ENCODE peak calls at places on chromosomes 6 and 20, in five cellular contexts. T is breast epithelium; X is mesendoderm; R is CD8-positive, alpha-beta memory T cell; P is lung. N is an unnamed sample.

GRCh38 chr6:117615981-117616961 is 14.0 kb upstream of the GOPC start:
- DNase-seq in T (no peak), X (peak; percentile 91), R (peak; percentile 67), P (no peak), N (peak; percentile 31)

GRCh38 chr20:33697129-33697528 is 10.9 kb upstream of the E2F1 start:
- DNase-seq in T (no peak), X (no peak), R (no peak), P (no peak), N (peak; percentile 73)

GRCh38 chr20:21665687-21666446 is 39.6 kb upstream of the PAX1 start:
- DNase-seq in T (no peak), X (peak; percentile 16), R (no peak), P (no peak), N (no peak)

GRCh38 chr20:36493013-36493800 is 48.1 kb upstream of the MYL9 start:
- DNase-seq in T (no peak), X (peak; percentile 68), R (no peak), P (no peak), N (no peak)

GRCh38 chr6:63259153-63259552 is 47.9 kb downstream of the FKBP1C start:
- DNase-seq in T (no peak), X (no peak), R (no peak), P (no peak), N (no peak)

GRCh38 chr6:7555671-7556070 is 14.2 kb downstream of the DSP start:
- DNase-seq in T (no peak), X (no peak), R (no peak), P (no peak), N (no peak)

GRCh38 chr6:153790881-153791473 is 248.1 kb upstream of the OPRM1 start:
- DNase-seq in T (no peak), X (peak; percentile 63), R (no peak), P (no peak), N (peak; percentile 49)

GRCh38 chr6:79420054-79420453 is 117.2 kb downstream of the LCA5 start:
- DNase-seq in T (no peak), X (no peak), R (no peak), P (no peak), N (no peak)

GRCh38 chr6:37099442-37099841 is 70.5 kb upstream of the PIM1 start:
- DNase-seq in T (no peak), X (no peak), R (no peak), P (no peak), N (no peak)

GRCh38 chr20:23244207-23244915 is 106.2 kb upstream of the NXT1 start:
- DNase-seq in T (no peak), X (no peak), R (no peak), P (peak; percentile 27), N (no peak)

DNA sequence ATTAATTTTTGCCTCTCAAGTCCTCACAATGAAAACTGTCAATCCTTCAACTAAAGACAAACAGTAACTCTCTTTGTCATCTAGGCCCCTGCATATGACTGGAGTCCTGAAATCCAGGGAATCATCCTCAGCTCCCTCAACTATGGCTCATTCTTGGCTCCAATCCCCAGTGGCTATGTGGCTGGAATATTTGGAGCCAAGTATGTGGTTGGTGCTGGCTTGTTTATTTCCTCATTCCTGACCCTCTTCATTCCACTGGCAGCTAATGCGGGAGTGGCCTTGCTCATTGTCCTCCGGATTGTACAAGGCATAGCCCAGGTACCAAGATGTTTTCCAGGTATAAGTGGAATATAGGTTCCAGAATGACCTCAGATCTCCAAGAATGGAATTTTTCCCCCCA is 15.4 kb downstream of the SLC17A4 start:
- DNase-seq in T (peak; percentile 56), X (no peak), R (no peak), P (peak; percentile 32), N (no peak)
- H3K4me3 ChIP-seq in T (no peak overlapping the region), X (no peak overlapping the region), R (no peak overlapping the region), P (no peak overlapping the region), N (no peak overlapping the region)

GRCh38 chr6:52517502-52518278 is 59.2 kb downstream of the TRAM2 start:
- DNase-seq in T (peak; percentile 78), X (peak; percentile 97), R (no peak), P (peak; percentile 78), N (peak; percentile 99)

GRCh38 chr6:52516943-52517342 is 59.9 kb downstream of the TRAM2 start:
- DNase-seq in T (no peak), X (no peak), R (no peak), P (no peak), N (no peak)

GRCh38 chr6:52519618-52520017 is 57.2 kb downstream of the TRAM2 start:
- DNase-seq in T (no peak), X (no peak), R (no peak), P (no peak), N (no peak)

GRCh38 chr6:52516269-52516668 is 60.6 kb downstream of the TRAM2 start:
- DNase-seq in T (no peak), X (no peak), R (no peak), P (no peak), N (no peak)

DNA sequence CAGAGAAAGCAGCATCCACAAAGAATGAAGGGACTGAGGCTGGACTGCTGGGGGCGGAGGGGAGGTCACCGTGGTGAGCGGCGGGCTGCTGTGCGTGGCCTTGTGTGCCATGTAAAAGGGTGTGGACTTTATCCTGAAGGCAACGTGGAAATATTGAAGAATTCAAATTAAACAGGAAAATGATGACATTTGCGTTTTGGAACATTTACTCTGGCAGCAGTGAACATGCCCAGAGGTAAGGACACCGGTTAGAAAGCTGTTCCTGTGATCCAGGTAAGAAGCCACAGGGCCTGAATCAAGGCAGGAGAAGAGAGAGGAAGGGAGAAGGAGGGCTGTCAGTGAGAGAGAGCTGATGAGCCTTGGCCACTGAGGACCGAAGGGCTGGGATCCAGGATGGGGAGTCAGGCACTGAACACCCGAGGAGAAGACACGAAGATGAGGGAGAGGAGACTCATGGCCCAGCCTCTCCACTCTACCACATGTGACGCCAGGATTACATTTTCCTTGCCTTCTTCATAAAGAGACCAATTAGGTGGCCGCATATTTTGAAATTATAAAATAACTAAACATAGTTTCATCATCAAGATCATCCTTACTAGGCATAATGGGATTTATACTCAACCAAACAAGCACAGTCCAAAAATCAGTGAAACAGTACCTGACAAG is 58.4 kb downstream of the TRAM2 start:
- DNase-seq in T (no peak), X (no peak), R (no peak), P (no peak), N (no peak)
- H3K4me1 ChIP-seq in T (peaks cover 15% of the 10 kb centered on the region), X (peaks cover 11% of the 10 kb centered on the region), R (no peaks in the 10 kb centered on the region), P (peaks cover 20% of the 10 kb centered on the region), N (peaks cover 26% of the 10 kb centered on the region)

GRCh38 chr20:17226410-17227198 is at the start of gene PCSK2:
- DNase-seq in T (no peak), X (peak; percentile 95), R (no peak), P (peak; percentile 35), N (peak; percentile 60)
- H3K27ac ChIP-seq in T (no peak within 1 kb of the TSS), X (no peak within 1 kb of the TSS), R (no peak within 1 kb of the TSS), P (no peak within 1 kb of the TSS), N (no peak within 1 kb of the TSS)

DNA sequence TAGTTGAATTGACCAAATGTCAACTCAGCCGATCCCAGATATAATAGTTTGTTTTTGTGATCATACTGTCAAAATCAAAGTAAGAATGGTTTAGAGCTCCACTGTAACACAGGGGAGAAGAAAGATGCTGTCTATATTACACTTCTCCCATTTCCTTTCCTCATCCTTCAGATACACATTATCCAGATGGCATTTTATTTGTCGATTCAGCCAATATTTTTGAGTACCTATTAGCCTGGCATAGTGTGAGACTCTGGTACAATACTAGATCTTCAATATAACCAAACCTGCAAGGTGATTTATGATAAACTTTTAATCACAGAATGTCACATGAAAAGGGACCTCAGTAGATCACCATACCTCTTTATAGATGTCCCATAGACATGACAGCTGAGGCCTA is 1.7 kb downstream of the FBXO9 start:
- DNase-seq in T (no peak), X (no peak), R (no peak), P (no peak), N (no peak)
- H3K4me3 ChIP-seq in T (no peak overlapping the region), X (no peak overlapping the region), R (peak overlapping the region; percentile 98), P (no peak overlapping the region), N (no peak overlapping the region)

GRCh38 chr6:128600397-128600951 is 80.1 kb upstream of the PTPRK start:
- DNase-seq in T (no peak), X (peak; percentile 76), R (no peak), P (no peak), N (no peak)
- H3K4me1 ChIP-seq in T (no peaks in the 10 kb centered on the region), X (peaks cover 6% of the 10 kb centered on the region), R (no peaks in the 10 kb centered on the region), P (no peaks in the 10 kb centered on the region), N (peaks cover 6% of the 10 kb centered on the region)

GRCh38 chr20:53940356-53940694 is 130.1 kb downstream of the BCAS1 start:
- DNase-seq in T (no peak), X (no peak), R (no peak), P (no peak), N (no peak)

GRCh38 chr20:53939554-53940355 is 130.6 kb downstream of the BCAS1 start:
- DNase-seq in T (peak; percentile 93), X (peak; percentile 97), R (peak; percentile 76), P (peak; percentile 91), N (peak; percentile 94)

GRCh38 chr20:53942121-53942816 is 128.1 kb downstream of the BCAS1 start:
- DNase-seq in T (no peak), X (peak; percentile 94), R (no peak), P (no peak), N (no peak)

GRCh38 chr20:53941680-53942079 is 128.7 kb downstream of the BCAS1 start:
- DNase-seq in T (no peak), X (no peak), R (no peak), P (no peak), N (no peak)

GRCh38 chr20:53940883-53941546 is 129.4 kb downstream of the BCAS1 start:
- DNase-seq in T (no peak), X (peak; percentile 75), R (no peak), P (no peak), N (no peak)
- H3K27ac ChIP-seq in T (peak overlapping the region; percentile 66), X (no peak overlapping the region), R (no peak overlapping the region), P (peak overlapping the region; percentile 56), N (peak overlapping the region; percentile 87)

DNA sequence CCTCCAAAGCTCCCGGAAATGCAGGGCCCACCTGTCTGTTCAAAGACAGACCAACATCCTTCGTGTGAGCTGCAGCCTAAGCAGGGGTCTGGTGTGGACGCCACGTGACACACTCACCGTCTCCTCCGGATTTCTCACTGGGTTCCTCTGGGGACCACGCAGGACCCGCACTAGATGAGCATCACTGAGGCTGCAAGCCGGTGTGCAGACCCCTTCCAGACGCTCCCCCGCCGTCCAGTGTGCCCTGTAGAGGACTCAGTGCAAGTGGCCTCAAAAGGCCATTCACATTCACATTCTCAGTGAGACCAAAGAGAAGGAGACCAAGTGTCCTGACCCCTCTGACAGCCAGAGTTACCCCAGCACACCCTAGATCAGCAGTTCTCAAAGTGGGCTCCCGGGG is 91.2 kb upstream of the QKI start:
- DNase-seq in T (no peak), X (no peak), R (no peak), P (no peak), N (no peak)
- H3K4me3 ChIP-seq in T (no peak overlapping the region), X (no peak overlapping the region), R (no peak overlapping the region), P (no peak overlapping the region), N (no peak overlapping the region)